ENCODE peak calls at places on chromosomes 6 and 20, in five cellular contexts. L, N, Y, B and I are unnamed samples.

GRCh38 chr6:30819287-30819917 is 64.9 kb upstream of the DDR1 start:
- DNase-seq in L (peak; percentile 65), N (no peak), Y (no peak), B (peak; percentile 83), I (no peak)

GRCh38 chr20:40727960-40728359 is 38.9 kb upstream of the MAFB start:
- DNase-seq in L (no peak), N (no peak), Y (no peak), B (peak; percentile 47), I (no peak)

GRCh38 chr20:48658505-48658904 is 169.3 kb downstream of the PREX1 start:
- DNase-seq in L (no peak), N (no peak), Y (no peak), B (no peak), I (no peak)

GRCh38 chr6:127117979-127118504 is 429 bp upstream of the RSPO3 start:
- DNase-seq in L (no peak), N (peak; percentile 71), Y (peak; percentile 38), B (no peak), I (no peak)

GRCh38 chr6:15232836-15233510 is 12.9 kb upstream of the JARID2 start:
- DNase-seq in L (no peak), N (no peak), Y (no peak), B (no peak), I (no peak)

GRCh38 chr6:42493914-42494539 is 42.3 kb upstream of the TRERF1 start:
- DNase-seq in L (no peak), N (no peak), Y (no peak), B (no peak), I (no peak)

GRCh38 chr6:81768150-81768942 is 15.9 kb upstream of the TENT5A start:
- DNase-seq in L (no peak), N (no peak), Y (no peak), B (no peak), I (no peak)

GRCh38 chr6:143586557-143586956 is 75.0 kb upstream of the FUCA2 start:
- DNase-seq in L (no peak), N (no peak), Y (no peak), B (no peak), I (no peak)

GRCh38 chr6:93454533-93454932 is 35.2 kb upstream of the EPHA7 start:
- DNase-seq in L (no peak), N (peak; percentile 6), Y (no peak), B (no peak), I (no peak)